ENCODE peak calls at places on chromosomes 11 and 22, in six cellular contexts. One of them, this sample, is unnamed.

GRCh38 chr11:74615311-74615710 is 22.9 kb downstream of the POLD3 start:
- DNase-seq in H1: no peak
- DNase-seq in cardiac fibroblast: no peak
- DNase-seq in psoas muscle: no peak
- DNase-seq in lower leg skin: no peak
- DNase-seq in transverse colon: no peak
- DNase-seq in this sample: no peak

GRCh38 chr11:1310772-1311468 is 1.5 kb upstream of the TOLLIP start:
- DNase-seq in H1: no peak
- DNase-seq in cardiac fibroblast: no peak
- DNase-seq in psoas muscle: no peak
- DNase-seq in lower leg skin: no peak
- DNase-seq in transverse colon: no peak
- DNase-seq in this sample: no peak

GRCh38 chr11:35234836-35235235 is 95.9 kb downstream of the CD44 start:
- DNase-seq in H1: no peak
- DNase-seq in cardiac fibroblast: no peak
- DNase-seq in psoas muscle: no peak
- DNase-seq in lower leg skin: no peak
- DNase-seq in transverse colon: no peak
- DNase-seq in this sample: no peak

GRCh38 chr22:42365337-42365865 is 66.8 kb downstream of the NFAM1 start:
- DNase-seq in H1: no peak
- DNase-seq in cardiac fibroblast: no peak
- DNase-seq in psoas muscle: no peak
- DNase-seq in lower leg skin: no peak
- DNase-seq in transverse colon: no peak
- DNase-seq in this sample: no peak

GRCh38 chr11:79232346-79232745 is 208.5 kb downstream of the TENM4 start:
- DNase-seq in H1: no peak
- DNase-seq in cardiac fibroblast: peak
- DNase-seq in psoas muscle: no peak
- DNase-seq in lower leg skin: no peak
- DNase-seq in transverse colon: no peak
- DNase-seq in this sample: no peak

GRCh38 chr22:49457946-49458707 is 369.5 kb downstream of the BRD1 start:
- DNase-seq in H1: no peak
- DNase-seq in cardiac fibroblast: no peak
- DNase-seq in psoas muscle: no peak
- DNase-seq in lower leg skin: no peak
- DNase-seq in transverse colon: no peak
- DNase-seq in this sample: no peak

GRCh38 chr22:25878933-25879332 is 136.9 kb downstream of the MYO18B start:
- DNase-seq in H1: no peak
- DNase-seq in cardiac fibroblast: no peak
- DNase-seq in psoas muscle: no peak
- DNase-seq in lower leg skin: no peak
- DNase-seq in transverse colon: no peak
- DNase-seq in this sample: no peak

GRCh38 chr11:16881766-16882165 is 132.4 kb downstream of the PLEKHA7 start:
- DNase-seq in H1: no peak
- DNase-seq in cardiac fibroblast: no peak
- DNase-seq in psoas muscle: no peak
- DNase-seq in lower leg skin: no peak
- DNase-seq in transverse colon: no peak
- DNase-seq in this sample: no peak

GRCh38 chr22:42083119-42083518 is 3.6 kb downstream of the SMDT1 start:
- DNase-seq in H1: no peak
- DNase-seq in cardiac fibroblast: no peak
- DNase-seq in psoas muscle: no peak
- DNase-seq in lower leg skin: no peak
- DNase-seq in transverse colon: no peak
- DNase-seq in this sample: no peak

GRCh38 chr11:726278-726915 is 20.4 kb downstream of the EPS8L2 start:
- DNase-seq in H1: no peak
- DNase-seq in cardiac fibroblast: no peak
- DNase-seq in psoas muscle: peak
- DNase-seq in lower leg skin: no peak
- DNase-seq in transverse colon: peak
- DNase-seq in this sample: no peak

GRCh38 chr11:19934828-19935259 is 222.2 kb downstream of the NAV2 start:
- DNase-seq in H1: no peak
- DNase-seq in cardiac fibroblast: peak
- DNase-seq in psoas muscle: no peak
- DNase-seq in lower leg skin: no peak
- DNase-seq in transverse colon: no peak
- DNase-seq in this sample: no peak

GRCh38 chr11:1763336-1763795 is 361 bp downstream of the CTSD start:
- DNase-seq in H1: no peak
- DNase-seq in cardiac fibroblast: no peak
- DNase-seq in psoas muscle: peak
- DNase-seq in lower leg skin: no peak
- DNase-seq in transverse colon: no peak
- DNase-seq in this sample: no peak

GRCh38 chr11:441418-442274 is at the start of gene ANO9:
- DNase-seq in H1: no peak
- DNase-seq in cardiac fibroblast: no peak
- DNase-seq in psoas muscle: peak
- DNase-seq in lower leg skin: no peak
- DNase-seq in transverse colon: peak
- DNase-seq in this sample: no peak

GRCh38 chr22:27895600-27895999 is 23.5 kb downstream of the PITPNB start:
- DNase-seq in H1: no peak
- DNase-seq in cardiac fibroblast: no peak
- DNase-seq in psoas muscle: no peak
- DNase-seq in lower leg skin: no peak
- DNase-seq in transverse colon: no peak
- DNase-seq in this sample: no peak

GRCh38 chr22:28736296-28737155 is 5.1 kb downstream of the CHEK2 start:
- DNase-seq in H1: no peak
- DNase-seq in cardiac fibroblast: no peak
- DNase-seq in psoas muscle: no peak
- DNase-seq in lower leg skin: no peak
- DNase-seq in transverse colon: no peak
- DNase-seq in this sample: no peak

GRCh38 chr22:25452116-25452700 is 112.3 kb upstream of the GRK3 start:
- DNase-seq in H1: no peak
- DNase-seq in cardiac fibroblast: peak
- DNase-seq in psoas muscle: no peak
- DNase-seq in lower leg skin: no peak
- DNase-seq in transverse colon: no peak
- DNase-seq in this sample: no peak

GRCh38 chr11:64854534-64855502 is 10.4 kb upstream of the CDC42BPG start:
- DNase-seq in H1: no peak
- DNase-seq in cardiac fibroblast: peak
- DNase-seq in psoas muscle: peak
- DNase-seq in lower leg skin: peak
- DNase-seq in transverse colon: peak
- DNase-seq in this sample: no peak

GRCh38 chr11:64858467-64859401 is 14.3 kb upstream of the CDC42BPG start:
- DNase-seq in H1: no peak
- DNase-seq in cardiac fibroblast: no peak
- DNase-seq in psoas muscle: peak
- DNase-seq in lower leg skin: no peak
- DNase-seq in transverse colon: peak
- DNase-seq in this sample: no peak

GRCh38 chr11:64855596-64856304 is 11.3 kb upstream of the CDC42BPG start:
- DNase-seq in H1: no peak
- DNase-seq in cardiac fibroblast: no peak
- DNase-seq in psoas muscle: no peak
- DNase-seq in lower leg skin: no peak
- DNase-seq in transverse colon: no peak
- DNase-seq in this sample: no peak

GRCh38 chr11:64857485-64857884 is 13.0 kb upstream of the CDC42BPG start:
- DNase-seq in H1: no peak
- DNase-seq in cardiac fibroblast: no peak
- DNase-seq in psoas muscle: no peak
- DNase-seq in lower leg skin: no peak
- DNase-seq in transverse colon: no peak
- DNase-seq in this sample: no peak

DNA sequence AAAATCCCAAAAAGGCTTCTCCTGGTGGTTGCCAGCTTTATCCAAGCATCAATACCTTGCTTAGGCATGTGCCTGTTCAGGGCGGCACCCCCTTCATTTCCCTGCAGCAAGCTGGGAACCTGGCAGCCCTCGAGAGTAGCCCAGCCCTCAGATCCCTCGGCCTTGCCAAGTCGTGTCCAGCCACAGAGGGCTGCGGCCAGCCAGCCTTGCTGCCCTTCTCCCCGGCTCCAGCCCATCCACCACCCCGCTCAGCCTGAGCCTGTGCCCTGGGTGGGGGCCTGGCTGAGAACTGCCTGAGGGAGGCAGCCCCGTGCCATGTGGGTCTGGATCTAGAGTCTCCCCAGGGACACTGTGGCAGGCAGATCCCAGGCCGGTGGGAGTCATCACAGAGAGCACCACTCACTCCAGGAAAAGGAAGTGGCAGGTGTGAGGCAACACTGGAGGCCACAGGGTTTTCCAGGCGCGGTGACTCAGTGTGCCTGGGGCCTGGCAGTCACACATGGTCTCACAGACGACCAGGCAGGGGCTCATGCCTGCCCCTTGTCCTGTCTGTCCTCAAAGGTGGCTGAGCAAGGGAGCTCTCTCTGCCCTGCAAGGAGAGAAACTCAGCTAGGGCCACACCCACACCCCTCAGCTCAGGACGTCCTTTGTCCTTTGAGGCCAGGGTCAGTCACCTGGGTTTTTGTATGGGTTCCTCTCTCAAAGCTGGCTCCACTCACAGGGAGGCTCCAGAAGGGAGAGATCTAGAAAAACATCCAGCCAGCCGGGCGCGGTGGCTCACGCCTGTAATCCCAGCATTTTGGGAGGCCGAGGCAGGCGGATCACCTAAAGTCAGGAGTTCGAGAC is 12.2 kb upstream of the CDC42BPG start:
- DNase-seq in H1: no peak
- DNase-seq in cardiac fibroblast: peak
- DNase-seq in psoas muscle: peak
- DNase-seq in lower leg skin: peak
- DNase-seq in transverse colon: peak
- DNase-seq in this sample: peak
- TF ChIP-seq CTCF in H1: no peak
- TF ChIP-seq CTCF in cardiac fibroblast: peak
- TF ChIP-seq CTCF in psoas muscle: no peak
- TF ChIP-seq CTCF in lower leg skin: no peak
- TF ChIP-seq CTCF in transverse colon: no peak
- TF ChIP-seq CTCF in this sample: no peak

DNA sequence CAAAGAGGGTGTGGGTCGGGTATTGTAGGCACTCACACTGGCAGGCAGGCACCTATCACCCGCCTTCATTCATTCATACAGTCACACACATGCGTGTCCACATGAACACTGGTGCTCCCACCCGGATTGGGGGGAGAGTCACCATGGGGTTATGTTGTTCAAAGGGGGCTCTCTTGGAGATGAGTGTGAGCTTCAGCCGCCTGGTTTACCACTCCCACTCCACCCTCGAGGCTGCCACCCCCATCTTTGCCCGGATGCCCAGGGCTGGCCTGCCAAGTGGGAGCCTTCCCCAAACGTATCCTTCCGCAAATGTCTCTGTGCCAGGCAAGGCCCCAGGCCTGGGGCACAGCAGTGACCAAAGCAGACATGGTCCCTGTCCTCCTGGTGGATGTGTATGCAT is 22.6 kb downstream of the MRGPRD start:
- DNase-seq in H1: no peak
- DNase-seq in cardiac fibroblast: no peak
- DNase-seq in psoas muscle: peak
- DNase-seq in lower leg skin: no peak
- DNase-seq in transverse colon: no peak
- DNase-seq in this sample: no peak
- H3K4me3 ChIP-seq in H1: no peak
- H3K4me3 ChIP-seq in cardiac fibroblast: no peak
- H3K4me3 ChIP-seq in psoas muscle: no peak
- H3K4me3 ChIP-seq in lower leg skin: no peak
- H3K4me3 ChIP-seq in transverse colon: no peak
- H3K4me3 ChIP-seq in this sample: no peak

GRCh38 chr11:96388891-96389603 is 665 bp downstream of the CCDC82 start:
- DNase-seq in H1: peak
- DNase-seq in cardiac fibroblast: no peak
- DNase-seq in psoas muscle: no peak
- DNase-seq in lower leg skin: no peak
- DNase-seq in transverse colon: no peak
- DNase-seq in this sample: no peak

GRCh38 chr11:96390403-96390830 is 604 bp downstream of the JRKL start:
- DNase-seq in H1: no peak
- DNase-seq in cardiac fibroblast: peak
- DNase-seq in psoas muscle: no peak
- DNase-seq in lower leg skin: no peak
- DNase-seq in transverse colon: no peak
- DNase-seq in this sample: no peak

GRCh38 chr11:96391698-96392307 is 2.0 kb downstream of the JRKL start:
- DNase-seq in H1: no peak
- DNase-seq in cardiac fibroblast: no peak
- DNase-seq in psoas muscle: no peak
- DNase-seq in lower leg skin: no peak
- DNase-seq in transverse colon: no peak
- DNase-seq in this sample: no peak

GRCh38 chr11:96393753-96394348 is 4.0 kb downstream of the JRKL start:
- DNase-seq in H1: no peak
- DNase-seq in cardiac fibroblast: peak
- DNase-seq in psoas muscle: no peak
- DNase-seq in lower leg skin: no peak
- DNase-seq in transverse colon: no peak
- DNase-seq in this sample: no peak

GRCh38 chr11:96389604-96390402 is at the start of the genes CCDC82 and JRKL:
- DNase-seq in H1: peak
- DNase-seq in cardiac fibroblast: peak
- DNase-seq in psoas muscle: peak
- DNase-seq in lower leg skin: peak
- DNase-seq in transverse colon: peak
- DNase-seq in this sample: peak
- TF ChIP-seq CTCF in H1: no peak
- TF ChIP-seq CTCF in cardiac fibroblast: no peak
- TF ChIP-seq CTCF in psoas muscle: no peak
- TF ChIP-seq CTCF in lower leg skin: no peak
- TF ChIP-seq CTCF in transverse colon: no peak
- TF ChIP-seq CTCF in this sample: peak

DNA sequence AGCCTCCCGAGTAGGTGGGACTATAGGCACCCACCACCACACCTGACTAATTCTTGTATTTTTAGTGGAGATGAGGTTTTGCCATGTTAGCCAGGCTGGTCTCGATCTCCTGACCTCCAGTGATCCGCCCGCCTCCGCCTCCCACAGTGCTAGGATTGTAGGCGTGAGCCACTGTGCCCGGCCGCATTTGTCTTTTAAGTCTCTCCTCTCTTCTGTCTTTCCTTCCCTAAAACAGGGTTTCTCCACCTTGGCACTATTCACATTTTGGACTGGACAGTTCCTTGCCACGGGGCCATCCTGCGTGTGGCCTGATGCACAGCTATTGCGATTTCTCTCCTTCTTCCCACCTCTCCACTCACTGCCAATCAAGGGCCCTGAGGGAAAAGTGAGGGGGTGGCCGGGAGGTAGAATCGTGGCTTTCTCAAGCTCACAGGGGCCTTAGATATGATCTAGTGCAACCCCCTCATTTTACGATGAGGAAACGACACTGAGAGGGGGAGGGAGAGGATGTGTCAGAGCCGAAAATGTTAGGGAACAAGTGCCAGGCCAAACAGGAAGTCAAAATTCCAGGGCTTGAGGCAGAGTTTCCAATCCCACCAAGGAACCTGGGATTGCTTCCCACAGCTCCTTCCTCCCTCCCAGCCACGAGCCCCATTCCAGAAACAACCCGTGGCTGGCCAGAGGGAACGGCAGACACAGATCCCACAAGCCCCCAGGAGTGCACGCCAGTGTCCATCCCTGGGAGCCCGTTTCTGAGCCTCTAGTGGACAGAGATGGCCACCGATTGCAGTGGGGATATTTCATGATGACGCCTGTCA is 21.2 kb downstream of the SCGB1A1 start:
- DNase-seq in H1: no peak
- DNase-seq in cardiac fibroblast: peak
- DNase-seq in psoas muscle: peak
- DNase-seq in lower leg skin: peak
- DNase-seq in transverse colon: no peak
- DNase-seq in this sample: no peak
- H3K4me3 ChIP-seq in H1: no peak
- H3K4me3 ChIP-seq in cardiac fibroblast: no peak
- H3K4me3 ChIP-seq in psoas muscle: no peak
- H3K4me3 ChIP-seq in lower leg skin: no peak
- H3K4me3 ChIP-seq in transverse colon: no peak
- H3K4me3 ChIP-seq in this sample: no peak